ENCODE peak calls at places on chromosome 14, in five cellular contexts. N, W, B, I and U are unnamed samples.

GRCh38 chr14:86203843-86204242 is 673.9 kb downstream of the FLRT2 start:
- DNase-seq in I (no peak), W (no peak), B (no peak), N (no peak), U (no peak)

GRCh38 chr14:34913619-34914018 is 38.5 kb upstream of the BAZ1A start:
- DNase-seq in B (no peak), W (no peak), I (no peak), N (no peak), U (no peak)

GRCh38 chr14:100222219-100223093 is 16.5 kb upstream of the YY1 start:
- DNase-seq in I (no peak), N (no peak), B (no peak), W (no peak), U (no peak)

GRCh38 chr14:101183376-101184103 is 280.0 kb upstream of the RTL1 start:
- DNase-seq in N (no peak), I (no peak), W (no peak), B (peak; percentile 85), U (no peak)

GRCh38 chr14:100874411-100875091 is 29.0 kb downstream of the RTL1 start:
- DNase-seq in I (no peak), W (no peak), B (no peak), N (no peak), U (no peak)

GRCh38 chr14:101103321-101103901 is 199.9 kb upstream of the RTL1 start:
- DNase-seq in W (no peak), N (no peak), B (no peak), I (no peak), U (no peak)

GRCh38 chr14:85233756-85234545 is 296.0 kb upstream of the FLRT2 start:
- DNase-seq in I (no peak), N (peak; percentile 53), B (no peak), W (no peak), U (no peak)

GRCh38 chr14:80988742-80989429 is 33.5 kb downstream of the TSHR start:
- DNase-seq in N (no peak), W (no peak), I (no peak), B (no peak), U (no peak)

GRCh38 chr14:102396531-102396930 is 33.8 kb downstream of the TECPR2 start:
- DNase-seq in I (no peak), N (no peak), B (no peak), W (no peak), U (no peak)

GRCh38 chr14:75542585-75543091 is 20.4 kb downstream of the BATF start:
- DNase-seq in N (no peak), B (no peak), W (no peak), I (no peak), U (no peak)

GRCh38 chr14:39434401-39434800 is 2.2 kb upstream of the FBXO33 start:
- DNase-seq in W (no peak), B (no peak), I (no peak), N (no peak), U (no peak)

GRCh38 chr14:55532645-55533309 is 47.2 kb upstream of the KTN1 start:
- DNase-seq in B (no peak), W (no peak), N (no peak), I (no peak), U (no peak)

GRCh38 chr14:33986804-33987203 is 35.9 kb upstream of the EGLN3 start:
- DNase-seq in I (no peak), N (peak; percentile 90), B (no peak), W (no peak), U (peak; percentile 83)

GRCh38 chr14:63453443-63453936 is 89.7 kb downstream of the PPP2R5E start:
- DNase-seq in I (no peak), N (no peak), B (no peak), W (no peak), U (no peak)

GRCh38 chr14:100295376-100296105 is 10.7 kb downstream of the SLC25A29 start:
- DNase-seq in N (no peak), W (no peak), I (no peak), B (no peak), U (no peak)

GRCh38 chr14:65421201-65421981 is 8.9 kb downstream of the FUT8 start:
- DNase-seq in B (no peak), I (no peak), W (no peak), N (peak; percentile 62), U (no peak)

GRCh38 chr14:35121887-35122695 is at the start of the genes PPP2R3C and PRORP:
- DNase-seq in W (peak; percentile 88), B (peak; percentile 78), I (peak; percentile 95), N (peak; percentile 97), U (peak; percentile 86)

GRCh38 chr14:92850492-92850891 is 56.4 kb downstream of the GOLGA5 start:
- DNase-seq in B (no peak), I (no peak), N (no peak), W (no peak), U (no peak)

GRCh38 chr14:106877527-106877926 is 1351.1 kb downstream of the TMEM121 start:
- DNase-seq in N (no peak), B (no peak), I (no peak), W (no peak), U (no peak)

GRCh38 chr14:86654558-86655184 is 1124.7 kb downstream of the FLRT2 start:
- DNase-seq in I (peak; percentile 67), W (peak; percentile 18), N (peak; percentile 20), B (peak; percentile 75), U (peak; percentile 6)

GRCh38 chr14:21268612-21269251 is 510 bp downstream of the HNRNPC start:
- DNase-seq in I (peak; percentile 53), N (peak; percentile 65), W (peak; percentile 39), B (peak; percentile 18), U (peak; percentile 50)

GRCh38 chr14:104360522-104360921 is 219.0 kb upstream of the C14orf180 start:
- DNase-seq in W (no peak), I (no peak), B (no peak), N (no peak), U (no peak)

GRCh38 chr14:32265584-32265983 is 62.5 kb upstream of the RNU6-8 start:
- DNase-seq in B (no peak), N (no peak), I (no peak), W (no peak), U (no peak)

GRCh38 chr14:103532216-103533136 is 3.5 kb downstream of the TRMT61A start:
- DNase-seq in B (no peak), I (no peak), W (no peak), N (no peak), U (no peak)

GRCh38 chr14:101601603-101602465 is 40.5 kb downstream of the DIO3 start:
- DNase-seq in W (no peak), N (no peak), B (no peak), I (no peak), U (no peak)

GRCh38 chr14:100994082-100994481 is 90.6 kb upstream of the RTL1 start:
- DNase-seq in B (no peak), W (no peak), N (no peak), I (no peak), U (no peak)

GRCh38 chr14:31937730-31938346 is 139.3 kb upstream of the ARHGAP5 start:
- DNase-seq in W (no peak), B (no peak), N (peak; percentile 69), I (no peak), U (no peak)

GRCh38 chr14:87705439-87705896 is 287.5 kb downstream of the GALC start:
- DNase-seq in W (no peak), N (no peak), I (no peak), B (no peak), U (no peak)

GRCh38 chr14:32329146-32329545 is at the start of gene AKAP6:
- DNase-seq in N (no peak), I (no peak), B (peak; percentile 6), W (no peak), U (no peak)

GRCh38 chr14:103628221-103628683 is 759 bp upstream of the KLC1 start:
- DNase-seq in N (peak; percentile 79), B (peak; percentile 72), I (no peak), W (no peak), U (peak; percentile 32)

GRCh38 chr14:98912655-98913054 is 359.3 kb downstream of the BCL11B start:
- DNase-seq in B (no peak), I (no peak), W (no peak), N (no peak), U (no peak)

GRCh38 chr14:29930283-29930682 is 2.6 kb upstream of the PRKD1 start:
- DNase-seq in I (no peak), W (no peak), B (no peak), N (peak; percentile 42), U (no peak)

GRCh38 chr14:81285250-81285649 is 64.5 kb upstream of the GTF2A1 start:
- DNase-seq in I (no peak), B (no peak), N (no peak), W (no peak), U (no peak)

GRCh38 chr14:32256606-32257005 is 53.5 kb upstream of the RNU6-8 start:
- DNase-seq in N (peak; percentile 24), I (no peak), W (no peak), B (no peak), U (no peak)

GRCh38 chr14:52950898-52951729 is at the start of gene FERMT2:
- DNase-seq in W (peak; percentile 81), B (peak; percentile 94), N (peak; percentile 90), I (peak; percentile 77), U (peak; percentile 71)

GRCh38 chr14:20606190-20606901 is 15.2 kb upstream of the RNASE12 start:
- DNase-seq in I (peak; percentile 9), W (no peak), N (peak; percentile 11), B (peak; percentile 28), U (no peak)

GRCh38 chr14:100421756-100422470 is 98.8 kb downstream of the SLC25A47 start:
- DNase-seq in I (no peak), W (no peak), B (no peak), N (no peak), U (no peak)

GRCh38 chr14:80679273-80679672 is 262.3 kb downstream of the CEP128 start:
- DNase-seq in B (no peak), W (no peak), N (no peak), I (no peak), U (no peak)

GRCh38 chr14:60622920-60623263 is 26.4 kb downstream of the SIX1 start:
- DNase-seq in N (peak; percentile 92), B (no peak), I (no peak), W (no peak), U (peak; percentile 93)

GRCh38 chr14:95482967-95483842 is 33.2 kb downstream of the SYNE3 start:
- DNase-seq in N (peak; percentile 92), W (no peak), B (no peak), I (no peak), U (peak; percentile 86)